ENCODE peak calls at places on chromosomes 7 and 10, in nine cellular contexts. K is stimulated activated CD4-positive, alpha-beta T cell treated with anti-CD3 and anti-CD28 coated beads, Interleukin-1b, Interleukin-23, amount 100 ng/mL, for 24 hours; U is NCI-H510A; H is heart right ventricle; F is A549; I is putamen; Q is NCI-H1092 treated with DMSO at 0.1 percent for 48 hours; N is HFFc6; S is AG08395. V is an unnamed sample.

GRCh38 chr7:122311719-122312118 is 7.2 kb upstream of the FEZF1 start:
- DNase-seq in K (no peak), U (no peak), H (no peak), F (no peak), I (no peak), Q (no peak), N (no peak), S (no peak), V (no peak)

GRCh38 chr7:875476-876076 is 778 bp upstream of the GET4 start:
- DNase-seq in K (no peak), U (no peak), H (peak; percentile 22), F (no peak), I (no peak), Q (peak; percentile 53), N (no peak), S (no peak), V (peak; percentile 61)

GRCh38 chr10:124026337-124026939 is 67.0 kb downstream of the CHST15 start:
- DNase-seq in K (no peak), U (no peak), H (no peak), F (no peak), I (no peak), Q (no peak), N (no peak), S (no peak), V (no peak)

GRCh38 chr7:103811315-103811714 is 178.1 kb downstream of the RELN start:
- DNase-seq in K (no peak), U (no peak), H (no peak), F (no peak), I (no peak), Q (no peak), N (no peak), S (no peak), V (no peak)

GRCh38 chr7:141563956-141564623 is 12.9 kb downstream of the AGK start:
- DNase-seq in K (no peak), U (no peak), H (no peak), F (no peak), I (no peak), Q (no peak), N (no peak), S (no peak), V (no peak)

GRCh38 chr10:871951-872403 is 59.5 kb downstream of the LARP4B start:
- DNase-seq in K (no peak), U (no peak), H (no peak), F (no peak), I (no peak), Q (no peak), N (no peak), S (no peak), V (no peak)

GRCh38 chr7:47516985-47517590 is 64.8 kb downstream of the TNS3 start:
- DNase-seq in K (no peak), U (peak; percentile 22), H (no peak), F (no peak), I (no peak), Q (peak; percentile 95), N (no peak), S (no peak), V (no peak)

GRCh38 chr10:91923371-91924211 is at the start of gene BTAF1:
- DNase-seq in K (peak; percentile 88), U (peak; percentile 92), H (peak; percentile 90), F (peak; percentile 82), I (peak; percentile 95), Q (peak; percentile 72), N (peak; percentile 82), S (peak; percentile 90), V (peak; percentile 97)